ENCODE peak calls at places on chromosomes 2 and 18, in eight cellular contexts. X, I, N, J, K, M, V and W are unnamed samples.

GRCh38 chr18:6109743-6110142 is 214.4 kb upstream of the TMEM200C start:
- DNase-seq in X (no peak), I (no peak), N (no peak), J (no peak), K (no peak), M (no peak), V (no peak), W (no peak)

GRCh38 chr2:37379881-37380296 is 35.5 kb downstream of the QPCT start:
- DNase-seq in X (no peak), I (no peak), N (no peak), J (no peak), K (no peak), M (no peak), V (peak; percentile 55), W (no peak)

GRCh38 chr2:116585654-116586053 is 1228.8 kb upstream of the DDX18 start:
- DNase-seq in X (no peak), I (no peak), N (no peak), J (no peak), K (no peak), M (no peak), V (no peak), W (no peak)

GRCh38 chr2:180787330-180787729 is 193.1 kb upstream of the UBE2E3 start:
- DNase-seq in X (no peak), I (no peak), N (no peak), J (no peak), K (no peak), M (no peak), V (no peak), W (no peak)

GRCh38 chr2:241854342-241855244 is 4.1 kb downstream of the PDCD1 start:
- DNase-seq in X (no peak), I (no peak), N (no peak), J (no peak), K (no peak), M (no peak), V (no peak), W (no peak)

GRCh38 chr2:229714736-229715541 is 584 bp upstream of the DNER start:
- DNase-seq in X (peak; percentile 53), I (no peak), N (no peak), J (peak; percentile 47), K (peak; percentile 55), M (peak; percentile 75), V (peak; percentile 56), W (peak; percentile 53)

GRCh38 chr2:172050506-172051125 is 34.7 kb upstream of the DLX1 start:
- DNase-seq in X (no peak), I (no peak), N (no peak), J (no peak), K (no peak), M (no peak), V (no peak), W (peak; percentile 25)

GRCh38 chr18:21391074-21391673 is 149.1 kb downstream of the GREB1L start:
- DNase-seq in X (no peak), I (no peak), N (peak; percentile 49), J (no peak), K (peak; percentile 11), M (peak; percentile 86), V (peak; percentile 84), W (peak; percentile 38)

GRCh38 chr2:17822452-17823117 is 6.3 kb downstream of the MSGN1 start:
- DNase-seq in X (no peak), I (no peak), N (no peak), J (no peak), K (no peak), M (no peak), V (no peak), W (no peak)

GRCh38 chr2:218432676-218433365 is 13.9 kb downstream of the VIL1 start:
- DNase-seq in X (no peak), I (no peak), N (no peak), J (no peak), K (no peak), M (no peak), V (no peak), W (no peak)

GRCh38 chr2:19003554-19003953 is 354.9 kb downstream of the OSR1 start:
- DNase-seq in X (no peak), I (no peak), N (no peak), J (no peak), K (no peak), M (no peak), V (no peak), W (no peak)

GRCh38 chr2:53813151-53813550 is 26.3 kb downstream of the ERLEC1 start:
- DNase-seq in X (no peak), I (no peak), N (no peak), J (no peak), K (no peak), M (no peak), V (no peak), W (no peak)

GRCh38 chr2:238387376-238387775 is 39.4 kb upstream of the ASB1 start:
- DNase-seq in X (no peak), I (no peak), N (no peak), J (no peak), K (no peak), M (peak; percentile 64), V (no peak), W (no peak)

GRCh38 chr2:207041279-207041678 is 102.0 kb downstream of the CPO start:
- DNase-seq in X (no peak), I (no peak), N (no peak), J (no peak), K (no peak), M (peak; percentile 49), V (peak; percentile 15), W (no peak)

GRCh38 chr18:70339915-70340314 is 51.1 kb downstream of the SOCS6 start:
- DNase-seq in X (no peak), I (no peak), N (no peak), J (no peak), K (no peak), M (no peak), V (no peak), W (no peak)

GRCh38 chr2:173448938-173449471 is 94.3 kb downstream of the CDCA7 start:
- DNase-seq in X (peak; percentile 81), I (peak; percentile 77), N (peak; percentile 17), J (no peak), K (peak; percentile 92), M (peak; percentile 91), V (peak; percentile 79), W (peak; percentile 74)

GRCh38 chr2:57802243-57802642 is 244.4 kb upstream of the VRK2 start:
- DNase-seq in X (no peak), I (no peak), N (no peak), J (no peak), K (no peak), M (no peak), V (no peak), W (no peak)

GRCh38 chr2:42042956-42043355 is 4.9 kb upstream of the PKDCC start:
- DNase-seq in X (no peak), I (no peak), N (no peak), J (no peak), K (no peak), M (no peak), V (no peak), W (no peak)

GRCh38 chr2:42036940-42037339 is 10.9 kb upstream of the PKDCC start:
- DNase-seq in X (no peak), I (no peak), N (no peak), J (no peak), K (no peak), M (no peak), V (no peak), W (no peak)

GRCh38 chr2:42041377-42042127 is 6.3 kb upstream of the PKDCC start:
- DNase-seq in X (no peak), I (peak; percentile 55), N (no peak), J (no peak), K (no peak), M (no peak), V (no peak), W (no peak)

GRCh38 chr2:42043789-42044394 is 3.9 kb upstream of the PKDCC start:
- DNase-seq in X (no peak), I (no peak), N (no peak), J (no peak), K (no peak), M (no peak), V (no peak), W (no peak)

GRCh38 chr2:42040643-42041277 is 7.1 kb upstream of the PKDCC start:
- DNase-seq in X (no peak), I (peak; percentile 69), N (no peak), J (no peak), K (no peak), M (no peak), V (no peak), W (peak; percentile 53)
- TF ChIP-seq CTCF in X (no peak), I (no peak), N (no peak), J (no peak), K (peak; percentile 55), M (no peak), V (no peak), W (no peak)

GRCh38 chr2:144431384-144431783 is 88.5 kb downstream of the ZEB2 start:
- DNase-seq in X (no peak), I (no peak), N (no peak), J (no peak), K (no peak), M (no peak), V (no peak), W (no peak)
- H3K4me3 ChIP-seq in X (no peak overlapping the region), I (peak overlapping the region; percentile 62), N (no peak overlapping the region), J (peak overlapping the region; percentile 32), K (no peak overlapping the region), M (no peak overlapping the region), V (no peak overlapping the region), W (no peak overlapping the region)

DNA sequence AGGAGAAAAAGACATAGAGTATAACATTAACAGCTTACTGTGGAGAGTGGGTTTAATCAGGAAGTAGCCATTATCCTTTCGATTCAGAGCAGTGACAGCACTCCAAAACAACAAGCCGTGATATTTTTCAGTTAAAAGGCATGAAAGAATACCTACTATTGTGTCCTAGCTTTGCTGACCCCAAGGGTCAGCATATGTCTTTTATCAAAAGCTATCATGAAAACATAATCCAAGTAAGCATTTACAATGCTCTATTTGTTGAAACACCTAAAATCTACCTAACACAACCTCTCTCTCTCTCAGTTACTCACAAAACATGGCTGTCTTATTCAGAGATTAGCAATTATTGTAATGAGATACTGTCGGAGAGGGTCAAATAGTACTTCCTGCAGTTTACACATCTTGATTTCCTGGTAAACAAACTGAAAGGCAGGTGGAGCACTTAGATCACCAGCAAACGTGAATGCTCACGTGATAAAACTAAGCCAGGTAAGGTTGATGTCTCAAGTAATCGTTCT is 100.0 kb downstream of the BAZ2B start:
- DNase-seq in X (no peak), I (no peak), N (peak; percentile 12), J (peak; percentile 11), K (peak; percentile 69), M (peak; percentile 56), V (peak; percentile 58), W (peak; percentile 43)
- TF ChIP-seq CTCF in X (no peak), I (no peak), N (no peak), J (no peak), K (peak; percentile 8), M (no peak), V (no peak), W (no peak)

GRCh38 chr18:55478301-55478660 is 109.7 kb downstream of the TCF4 start:
- DNase-seq in X (no peak), I (no peak), N (no peak), J (no peak), K (no peak), M (peak; percentile 50), V (no peak), W (no peak)
- H3K4me3 ChIP-seq in X (no peak overlapping the region), I (peak overlapping the region; percentile 68), N (no peak overlapping the region), J (peak overlapping the region; percentile 42), K (no peak overlapping the region), M (peak overlapping the region; percentile 60), V (peak overlapping the region; percentile 52), W (peak overlapping the region; percentile 76)

DNA sequence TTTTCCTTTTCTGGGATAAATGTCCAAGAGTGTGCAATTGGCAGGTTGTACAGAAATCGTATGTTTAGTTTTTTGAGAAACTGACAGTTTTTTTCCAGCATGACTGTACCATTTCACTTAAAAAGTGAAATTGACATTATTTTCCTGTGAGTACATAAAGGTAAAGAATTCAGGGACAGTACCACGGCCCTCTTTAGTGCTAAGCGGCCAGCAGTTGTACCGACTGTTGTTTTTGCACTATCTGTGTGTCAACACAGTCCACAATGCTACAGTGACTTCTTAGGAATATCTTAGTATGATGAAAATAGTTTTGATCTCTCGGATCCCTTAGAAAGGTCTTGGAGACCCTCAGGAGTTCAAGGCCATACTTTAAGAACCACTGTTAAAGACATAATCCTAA is 2.6 kb downstream of the LIMS1 start:
- DNase-seq in X (no peak), I (no peak), N (no peak), J (no peak), K (no peak), M (no peak), V (no peak), W (no peak)
- TF ChIP-seq CTCF in X (no peak), I (no peak), N (no peak), J (no peak), K (no peak), M (no peak), V (no peak), W (no peak)